ENCODE peak calls at places on chromosomes 13 and 19, in nine cellular contexts. R, J, Q, C, M, A, B, F and O are unnamed samples.

GRCh38 chr19:29681422-29682235 is 16.4 kb downstream of the PLEKHF1 start:
- DNase-seq in R (no peak), J (peak), Q (no peak), C (no peak), M (no peak), A (no peak), B (peak), F (no peak), O (no peak)

GRCh38 chr13:96089749-96090239 is at the start of gene HS6ST3:
- DNase-seq in R (no peak), J (peak), Q (peak), C (peak), M (peak), A (no peak), B (peak), F (peak), O (no peak)

GRCh38 chr19:1618157-1619093 is 13.2 kb upstream of the UQCR11 start:
- DNase-seq in R (no peak), J (peak), Q (no peak), C (no peak), M (peak), A (no peak), B (peak), F (peak), O (no peak)

GRCh38 chr13:79937311-79938243 is 403.3 kb downstream of the SPRY2 start:
- DNase-seq in R (no peak), J (no peak), Q (no peak), C (no peak), M (no peak), A (no peak), B (no peak), F (no peak), O (no peak)

GRCh38 chr13:79492313-79492798 is 11.4 kb downstream of the NDFIP2 start:
- DNase-seq in R (peak), J (no peak), Q (no peak), C (no peak), M (peak), A (no peak), B (no peak), F (no peak), O (no peak)

GRCh38 chr13:30976041-30976440 is 43.6 kb downstream of the TEX26 start:
- DNase-seq in R (no peak), J (no peak), Q (no peak), C (no peak), M (no peak), A (no peak), B (no peak), F (no peak), O (no peak)

GRCh38 chr13:114108141-114108761 is 24.2 kb downstream of the RASA3 start:
- DNase-seq in R (no peak), J (no peak), Q (peak), C (no peak), M (no peak), A (no peak), B (no peak), F (peak), O (no peak)

GRCh38 chr13:23330356-23330755 is 103.1 kb downstream of the SACS start:
- DNase-seq in R (no peak), J (no peak), Q (no peak), C (no peak), M (no peak), A (no peak), B (no peak), F (no peak), O (no peak)

GRCh38 chr13:97015661-97016350 is 21.5 kb upstream of the OXGR1 start:
- DNase-seq in R (no peak), J (no peak), Q (no peak), C (no peak), M (no peak), A (no peak), B (no peak), F (no peak), O (no peak)

GRCh38 chr19:41328157-41328817 is 18.3 kb downstream of the CCDC97 start:
- DNase-seq in R (peak), J (no peak), Q (no peak), C (no peak), M (peak), A (no peak), B (no peak), F (peak), O (no peak)

GRCh38 chr19:52600639-52601024 is 30.5 kb downstream of the ZNF701 start:
- DNase-seq in R (peak), J (no peak), Q (peak), C (no peak), M (no peak), A (no peak), B (peak), F (peak), O (no peak)

GRCh38 chr13:26061947-26062346 is 10.1 kb upstream of the SHISA2 start:
- DNase-seq in R (peak), J (peak), Q (no peak), C (no peak), M (peak), A (no peak), B (no peak), F (no peak), O (peak)

GRCh38 chr19:52336117-52336811 is at the start of gene ZNF610:
- DNase-seq in R (peak), J (peak), Q (peak), C (peak), M (peak), A (peak), B (peak), F (peak), O (peak)

GRCh38 chr13:74129500-74130144 is 4.6 kb downstream of the KLF12 start:
- DNase-seq in R (no peak), J (no peak), Q (no peak), C (no peak), M (peak), A (no peak), B (no peak), F (peak), O (no peak)

GRCh38 chr13:30373727-30374126 is 48.6 kb upstream of the UBE2L5 start:
- DNase-seq in R (no peak), J (no peak), Q (no peak), C (no peak), M (no peak), A (no peak), B (no peak), F (peak), O (no peak)

GRCh38 chr19:44772969-44773368 is 4.7 kb upstream of the CBLC start:
- DNase-seq in R (peak), J (no peak), Q (no peak), C (no peak), M (no peak), A (no peak), B (no peak), F (no peak), O (no peak)

GRCh38 chr19:46842791-46843190 is 7.9 kb downstream of the AP2S1 start:
- DNase-seq in R (no peak), J (no peak), Q (no peak), C (no peak), M (no peak), A (no peak), B (no peak), F (no peak), O (no peak)

GRCh38 chr19:1893791-1894190 is 8.5 kb upstream of the ABHD17A start:
- DNase-seq in R (no peak), J (no peak), Q (no peak), C (no peak), M (no peak), A (no peak), B (no peak), F (no peak), O (no peak)

GRCh38 chr19:29665826-29666633 is 769 bp downstream of the PLEKHF1 start:
- DNase-seq in R (peak), J (peak), Q (peak), C (no peak), M (peak), A (no peak), B (peak), F (peak), O (no peak)

GRCh38 chr13:109778102-109778542 is 8.3 kb downstream of the IRS2 start:
- DNase-seq in R (peak), J (no peak), Q (no peak), C (no peak), M (peak), A (no peak), B (no peak), F (no peak), O (no peak)

GRCh38 chr13:110916671-110917142 is 1.8 kb upstream of the ANKRD10 start:
- DNase-seq in R (peak), J (peak), Q (no peak), C (no peak), M (peak), A (no peak), B (no peak), F (no peak), O (no peak)

GRCh38 chr13:20424959-20425358 is 100.7 kb downstream of the CRYL1 start:
- DNase-seq in R (no peak), J (no peak), Q (no peak), C (no peak), M (no peak), A (no peak), B (no peak), F (no peak), O (peak)

GRCh38 chr19:54532528-54532927 is 29.9 kb downstream of the LAIR2 start:
- DNase-seq in R (no peak), J (no peak), Q (no peak), C (no peak), M (no peak), A (no peak), B (no peak), F (no peak), O (no peak)

GRCh38 chr13:111074826-111075225 is 40.3 kb upstream of the ARHGEF7 start:
- DNase-seq in R (no peak), J (no peak), Q (no peak), C (no peak), M (no peak), A (no peak), B (no peak), F (no peak), O (no peak)

GRCh38 chr13:29808264-29808663 is 42.2 kb downstream of the UBL3 start:
- DNase-seq in R (no peak), J (no peak), Q (no peak), C (no peak), M (no peak), A (no peak), B (no peak), F (no peak), O (no peak)